ENCODE peak calls at places on chromosomes 11 and 22, in four cellular contexts. N is GM23248, T is neuronal stem cell, J is fibroblast of lung. V is an unnamed sample.

GRCh38 chr11:61418136-61418535 is 11.6 kb downstream of the CPSF7 start:
- DNase-seq in N (peak; percentile 51), T (no peak), J (no peak), V (no peak)

GRCh38 chr11:86461892-86462291 is 87.2 kb downstream of the CCDC81 start:
- DNase-seq in T (no peak), J (no peak), N (no peak), V (no peak)

GRCh38 chr22:45242778-45243191 is 2.1 kb upstream of the KIAA0930 start:
- DNase-seq in J (no peak), N (no peak), T (no peak), V (no peak)

GRCh38 chr11:2445107-2445947 is 519 bp downstream of the KCNQ1 start:
- DNase-seq in J (no peak), T (no peak), N (no peak), V (peak; percentile 28)

GRCh38 chr22:30867746-30868662 is 100.6 kb downstream of the MORC2 start:
- DNase-seq in N (no peak), T (no peak), J (no peak), V (no peak)

GRCh38 chr22:30866811-30867271 is 101.7 kb downstream of the MORC2 start:
- DNase-seq in T (no peak), J (no peak), N (peak; percentile 12), V (no peak)

GRCh38 chr22:23681026-23681809 is 9.6 kb upstream of the RGL4 start:
- DNase-seq in N (no peak), J (no peak), T (no peak), V (no peak)

GRCh38 chr11:102396708-102397563 is 49.9 kb downstream of the BIRC2 start:
- DNase-seq in T (no peak), J (peak; percentile 25), N (peak; percentile 51), V (no peak)

GRCh38 chr11:131460931-131461330 is 90.5 kb downstream of the NTM start:
- DNase-seq in J (no peak), N (no peak), T (no peak), V (no peak)

GRCh38 chr22:48141301-48141700 is 1378.9 kb downstream of the TBC1D22A start:
- DNase-seq in J (no peak), N (no peak), T (no peak), V (no peak)

GRCh38 chr11:84384637-84385227 is 1098.6 kb upstream of the CCDC90B start:
- DNase-seq in T (peak; percentile 39), N (peak; percentile 63), J (peak; percentile 30), V (peak; percentile 45)

GRCh38 chr11:2300936-2301630 is 635 bp downstream of the C11orf21 start:
- DNase-seq in J (no peak), T (no peak), N (no peak), V (no peak)

GRCh38 chr22:48071305-48071704 is 1308.9 kb downstream of the TBC1D22A start:
- DNase-seq in N (no peak), T (no peak), J (no peak), V (no peak)

GRCh38 chr11:128552783-128553661 is 34.3 kb downstream of the ETS1 start:
- DNase-seq in J (peak; percentile 61), T (no peak), N (peak; percentile 85), V (no peak)

GRCh38 chr11:2142762-2143202 is 3.6 kb upstream of the IGF2 start:
- DNase-seq in T (no peak), J (peak; percentile 22), N (peak; percentile 64), V (no peak)

GRCh38 chr11:132821027-132821426 is 711.3 kb downstream of the OPCML start:
- DNase-seq in J (peak; percentile 44), T (no peak), N (peak; percentile 47), V (no peak)

GRCh38 chr22:20114506-20115475 is 1.1 kb upstream of the RANBP1 start:
- DNase-seq in N (no peak), J (no peak), T (no peak), V (no peak)

GRCh38 chr11:42311504-42311903 is 852.1 kb upstream of the LRRC4C start:
- DNase-seq in N (no peak), J (no peak), T (no peak), V (no peak)

GRCh38 chr11:10164621-10165020 is 129.4 kb downstream of the SBF2 start:
- DNase-seq in N (no peak), J (no peak), T (no peak), V (no peak)

GRCh38 chr11:128765571-128766530 is 72.0 kb downstream of the FLI1 start:
- DNase-seq in N (no peak), T (no peak), J (peak; percentile 23), V (no peak)

GRCh38 chr22:44550666-44551491 is 52.8 kb upstream of the RTL6 start:
- DNase-seq in T (no peak), J (peak; percentile 91), N (peak; percentile 97), V (no peak)

GRCh38 chr11:97007283-97007682 is 617.5 kb downstream of the JRKL start:
- DNase-seq in N (no peak), J (no peak), T (no peak), V (no peak)

GRCh38 chr11:73372371-73372993 is 3.7 kb upstream of the RELT start:
- DNase-seq in N (peak; percentile 63), J (no peak), T (no peak), V (peak; percentile 87)

GRCh38 chr22:37559901-37560681 is at the start of gene CDC42EP1:
- DNase-seq in J (peak; percentile 59), N (peak; percentile 82), T (no peak), V (no peak)

GRCh38 chr11:34926831-34927132 is 10.4 kb downstream of the PDHX start:
- DNase-seq in T (no peak), N (peak; percentile 75), J (peak; percentile 53), V (no peak)

GRCh38 chr22:44263547-44263946 is 49.2 kb downstream of the SHISAL1 start:
- DNase-seq in N (no peak), T (no peak), J (no peak), V (no peak)

DNA sequence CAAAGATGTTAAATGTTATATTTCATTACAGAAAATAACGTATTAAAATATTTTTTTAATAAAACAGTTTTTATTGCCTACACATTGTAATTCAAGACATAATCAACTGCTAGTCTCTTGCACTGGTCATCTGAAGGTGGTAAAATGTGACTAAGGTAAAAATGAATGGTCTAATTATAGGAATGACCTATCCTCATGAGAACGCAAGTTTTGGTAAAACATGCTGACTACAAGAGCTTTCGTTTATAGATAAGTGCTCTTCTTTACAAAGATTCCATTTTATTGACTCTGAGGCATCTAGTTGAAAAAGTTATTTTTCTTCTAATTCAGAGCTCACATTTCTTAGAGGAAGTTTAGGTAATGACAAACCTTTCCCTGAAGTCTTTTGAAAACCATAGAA is 27.3 kb downstream of the LUZP2 start:
- DNase-seq in T (no peak), N (no peak), J (peak; percentile 6), V (peak; percentile 70)
- H2AFZ ChIP-seq in T (no peak overlapping the region), N (no peak overlapping the region), J (no peak overlapping the region), V (peak overlapping the region; percentile 2)

GRCh38 chr11:118529584-118530175 is 1.3 kb upstream of the TMEM25 start:
- DNase-seq in J (no peak), N (no peak), T (no peak), V (no peak)
- H3K27ac ChIP-seq in J (no peak overlapping the region), N (no peak overlapping the region), T (no peak overlapping the region), V (no peak overlapping the region)

GRCh38 chr22:43152355-43153071 is 1.2 kb downstream of the TSPO start:
- DNase-seq in T (no peak), J (peak; percentile 55), N (peak; percentile 91), V (peak; percentile 40)
- H3K9ac ChIP-seq in T (peak overlapping the region; percentile 70), J (peak overlapping the region; percentile 41), N (peak overlapping the region; percentile 94), V (peak overlapping the region; percentile 43)

DNA sequence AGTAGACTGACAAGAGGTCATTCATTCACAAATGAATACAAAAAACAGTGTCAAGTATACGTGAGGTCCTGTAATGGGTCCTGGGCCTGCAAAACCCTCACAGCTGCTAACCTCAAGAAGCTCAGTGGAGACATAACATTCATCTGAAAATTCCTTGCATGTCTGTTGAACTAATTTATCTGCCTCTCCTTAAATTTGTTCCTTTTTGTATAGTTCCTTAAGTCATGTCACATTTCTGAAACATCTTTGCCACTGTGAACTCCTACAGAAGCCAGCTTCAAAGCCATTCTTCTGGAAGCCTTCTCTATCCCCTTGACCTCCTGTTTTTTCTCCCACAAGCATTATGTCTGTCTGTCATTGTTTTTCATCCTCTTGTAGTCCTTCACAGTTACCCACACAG is 9.9 kb upstream of the HBE1 start:
- DNase-seq in T (no peak), J (no peak), N (no peak), V (no peak)
- H2AFZ ChIP-seq in T (no peak overlapping the region), J (peak overlapping the region; percentile 30), N (peak overlapping the region; percentile 67), V (no peak overlapping the region)

GRCh38 chr11:63501236-63501635 is 4.6 kb upstream of the LGALS12 start:
- DNase-seq in N (no peak), J (no peak), T (no peak), V (no peak)
- H3K27ac ChIP-seq in N (no peak overlapping the region), J (no peak overlapping the region), T (no peak overlapping the region), V (no peak overlapping the region)

GRCh38 chr11:3830088-3830487 is 10.7 kb downstream of the RHOG start:
- DNase-seq in J (no peak), T (no peak), N (no peak), V (no peak)

GRCh38 chr11:3832816-3833215 is 7.9 kb downstream of the RHOG start:
- DNase-seq in J (no peak), N (no peak), T (no peak), V (no peak)

GRCh38 chr11:3830741-3831140 is 10.0 kb downstream of the RHOG start:
- DNase-seq in N (no peak), T (no peak), J (no peak), V (no peak)

GRCh38 chr11:3833461-3833860 is 7.3 kb downstream of the RHOG start:
- DNase-seq in N (no peak), T (no peak), J (no peak), V (no peak)

DNA sequence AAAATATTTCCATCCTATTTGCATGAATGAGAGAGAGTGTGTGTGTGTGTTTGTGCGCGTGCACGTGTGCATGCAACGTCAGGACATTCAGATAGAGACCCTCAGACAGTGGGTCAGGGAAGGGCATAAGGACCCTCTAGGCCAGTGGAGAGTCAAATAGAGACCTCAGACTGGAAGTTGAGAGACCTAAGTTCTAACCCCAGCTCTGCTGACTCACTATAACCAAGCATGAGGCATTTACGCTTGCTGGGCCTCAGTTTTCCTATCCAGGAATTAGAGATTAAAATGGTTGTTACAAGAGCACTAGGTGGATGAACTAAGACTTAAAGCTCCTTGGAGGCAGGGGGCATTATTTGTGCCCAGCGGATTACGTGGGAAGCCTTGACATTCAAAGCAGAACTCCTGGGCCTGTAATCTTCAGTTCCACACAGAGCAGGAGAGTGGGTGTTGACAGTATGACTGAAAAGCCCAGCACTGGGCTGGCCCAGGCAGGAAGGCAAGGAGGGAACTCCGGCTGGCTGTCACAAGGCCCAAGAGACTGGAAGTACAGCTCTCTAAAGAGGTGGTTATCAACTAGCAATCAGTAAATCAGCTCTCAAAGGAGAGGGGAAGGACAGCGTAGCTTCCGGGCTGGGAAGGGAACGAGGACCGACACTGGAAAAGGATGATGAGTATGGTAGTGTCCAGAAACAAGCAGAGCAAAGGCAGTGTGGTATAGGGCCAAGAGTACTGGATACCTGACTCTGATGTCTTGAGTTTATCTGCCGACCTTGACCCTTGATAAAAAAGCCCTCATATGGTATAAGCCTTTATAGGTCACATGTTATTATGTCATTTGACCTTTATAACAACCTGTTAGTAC is 9.2 kb downstream of the RHOG start:
- DNase-seq in J (no peak), N (no peak), T (no peak), V (no peak)
- H3K9ac ChIP-seq in J (no peak overlapping the region), N (no peak overlapping the region), T (no peak overlapping the region), V (no peak overlapping the region)

V was measured in MM.1S.